ENCODE peak calls at places on chromosomes 5 and 9, in six cellular contexts. N is CD14-positive monocyte; H is HCT116; S is CD8-positive, alpha-beta T cell; J is CD4-positive, alpha-beta T cell; X is thoracic aorta. G is an unnamed sample.

GRCh38 chr5:56352808-56353590 is 119.9 kb upstream of the ANKRD55 start:
- DNase-seq in S (no peak), H (no peak), X (no peak), N (no peak), J (no peak), G (no peak)

GRCh38 chr5:96493189-96493790 is 60.2 kb upstream of the PCSK1 start:
- DNase-seq in H (no peak), S (no peak), N (no peak), X (no peak), J (no peak), G (no peak)

GRCh38 chr5:161414037-161414436 is 132.5 kb downstream of the GABRB2 start:
- DNase-seq in X (no peak), J (no peak), N (no peak), H (no peak), S (no peak), G (no peak)

GRCh38 chr5:10491673-10492026 is 50.0 kb downstream of the ROPN1L start:
- DNase-seq in J (no peak), X (no peak), N (no peak), S (no peak), H (no peak), G (no peak)

GRCh38 chr5:102090770-102091169 is 205.3 kb downstream of the SLCO4C1 start:
- DNase-seq in J (no peak), N (no peak), X (no peak), H (peak), S (no peak), G (no peak)

GRCh38 chr9:6567140-6567591 is 78.4 kb downstream of the GLDC start:
- DNase-seq in X (no peak), J (no peak), N (no peak), H (peak), S (no peak), G (no peak)

GRCh38 chr9:87276327-87276841 is 221.3 kb upstream of the DAPK1 start:
- DNase-seq in J (no peak), X (no peak), S (no peak), H (no peak), N (no peak), G (no peak)

GRCh38 chr5:100496296-100496695 is 38.9 kb upstream of the FAM174A start:
- DNase-seq in J (no peak), X (no peak), N (no peak), H (no peak), S (no peak), G (no peak)

GRCh38 chr9:120336021-120336752 is 243.8 kb downstream of the CDK5RAP2 start:
- DNase-seq in S (no peak), H (no peak), J (no peak), N (no peak), X (no peak), G (no peak)

GRCh38 chr9:136786451-136786850 is 4.7 kb upstream of the TMEM141 start:
- DNase-seq in N (no peak), S (no peak), X (no peak), H (no peak), J (no peak), G (no peak)

GRCh38 chr5:163574477-163575440 is 69.3 kb downstream of the MAT2B start:
- DNase-seq in H (no peak), J (no peak), S (no peak), X (no peak), N (no peak), G (no peak)

GRCh38 chr9:114721491-114722362 is 39.7 kb upstream of the TEX48 start:
- DNase-seq in J (no peak), S (no peak), X (no peak), H (no peak), N (no peak), G (no peak)

GRCh38 chr9:110468950-110469349 is 110.6 kb downstream of the SVEP1 start:
- DNase-seq in N (no peak), J (no peak), H (no peak), X (no peak), S (no peak), G (no peak)

GRCh38 chr5:127517480-127518318 is at the start of gene PRRC1:
- DNase-seq in N (peak), S (peak), X (peak), J (peak), H (peak), G (no peak)

GRCh38 chr9:109903515-109904138 is 123.6 kb downstream of the PALM2AKAP2 start:
- DNase-seq in H (peak), X (peak), J (peak), N (peak), S (peak), G (no peak)

GRCh38 chr5:3331819-3332218 is 263.8 kb upstream of the IRX1 start:
- DNase-seq in J (no peak), N (no peak), S (no peak), X (no peak), H (no peak), G (peak)
- TF ChIP-seq CTCF in J (no peak), N (no peak), S (no peak), X (no peak), H (no peak), G (no peak)

GRCh38 chr9:74173284-74173683 is 323.9 kb upstream of the RORB start:
- DNase-seq in S (no peak), X (no peak), N (no peak), H (no peak), J (no peak), G (no peak)
- TF ChIP-seq CTCF in S (no peak), X (no peak), N (no peak), H (no peak), J (no peak), G (no peak)

DNA sequence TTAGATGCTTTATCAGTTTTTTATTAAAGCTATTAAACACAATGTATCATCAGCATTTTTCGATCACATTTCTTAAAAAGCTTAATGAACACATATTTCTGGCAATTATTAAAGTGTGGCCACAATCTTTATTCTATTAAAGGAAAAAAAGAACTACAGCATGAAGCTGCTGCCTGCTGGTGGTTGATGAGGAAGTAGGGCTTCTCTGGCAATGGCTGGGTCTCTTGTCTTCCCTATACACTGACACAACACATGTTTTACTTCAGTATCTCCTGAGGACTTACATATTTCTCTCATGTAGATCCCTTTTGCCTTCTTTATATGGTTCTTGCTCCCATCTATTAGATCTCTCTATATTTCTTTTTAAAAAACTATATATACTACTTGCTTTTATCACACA is 590.7 kb downstream of the RAB3C start:
- DNase-seq in X (no peak), S (no peak), N (no peak), H (no peak), J (no peak), G (no peak)
- TF ChIP-seq CTCF in X (no peak), S (no peak), N (no peak), H (no peak), J (no peak), G (no peak)

DNA sequence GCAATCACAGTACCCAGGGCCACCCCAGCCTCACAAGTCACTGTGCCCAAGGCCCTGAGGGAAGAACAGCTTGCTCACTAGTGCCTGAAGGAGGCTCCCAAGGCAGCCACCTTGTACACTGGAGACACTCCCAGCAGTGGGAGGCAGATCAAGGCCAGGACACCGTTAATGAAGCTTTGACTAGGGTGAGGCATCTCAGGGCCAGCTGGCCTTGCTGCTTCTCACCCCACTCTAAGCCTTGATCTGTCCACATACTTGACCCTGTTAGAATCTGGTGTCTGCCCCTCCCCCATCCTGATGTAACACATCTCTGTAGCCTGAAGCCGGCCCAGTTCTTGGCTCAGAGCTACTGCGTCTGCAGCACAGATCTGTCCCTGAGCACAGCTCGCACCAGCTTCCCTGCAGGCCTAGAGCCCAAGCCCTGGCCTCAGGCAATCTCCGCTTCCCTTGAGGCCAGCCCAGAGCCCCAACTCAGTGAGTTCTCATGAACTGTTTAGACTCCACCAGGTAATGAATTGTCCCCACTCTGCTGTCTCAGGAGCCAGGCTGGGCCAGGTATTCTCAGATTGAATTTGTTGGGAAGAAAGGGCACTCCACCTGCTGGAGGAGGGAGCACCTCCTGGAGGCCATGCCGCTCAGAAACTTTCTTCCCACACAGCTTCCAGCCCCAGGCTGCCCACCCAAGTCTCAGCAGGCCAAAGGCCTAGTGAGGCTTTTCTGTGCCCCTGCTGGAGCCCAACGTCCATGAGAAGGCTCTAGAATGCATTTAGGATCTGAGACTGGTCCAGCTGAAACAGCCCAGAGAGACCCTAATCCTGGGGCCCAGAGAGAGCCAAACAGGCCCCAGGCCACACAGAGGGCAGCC is 13.4 kb upstream of the JADE2 start:
- DNase-seq in X (no peak), H (no peak), J (no peak), N (no peak), S (no peak), G (peak)
- TF ChIP-seq CTCF in X (no peak), H (no peak), J (no peak), N (no peak), S (no peak), G (peak)

DNA sequence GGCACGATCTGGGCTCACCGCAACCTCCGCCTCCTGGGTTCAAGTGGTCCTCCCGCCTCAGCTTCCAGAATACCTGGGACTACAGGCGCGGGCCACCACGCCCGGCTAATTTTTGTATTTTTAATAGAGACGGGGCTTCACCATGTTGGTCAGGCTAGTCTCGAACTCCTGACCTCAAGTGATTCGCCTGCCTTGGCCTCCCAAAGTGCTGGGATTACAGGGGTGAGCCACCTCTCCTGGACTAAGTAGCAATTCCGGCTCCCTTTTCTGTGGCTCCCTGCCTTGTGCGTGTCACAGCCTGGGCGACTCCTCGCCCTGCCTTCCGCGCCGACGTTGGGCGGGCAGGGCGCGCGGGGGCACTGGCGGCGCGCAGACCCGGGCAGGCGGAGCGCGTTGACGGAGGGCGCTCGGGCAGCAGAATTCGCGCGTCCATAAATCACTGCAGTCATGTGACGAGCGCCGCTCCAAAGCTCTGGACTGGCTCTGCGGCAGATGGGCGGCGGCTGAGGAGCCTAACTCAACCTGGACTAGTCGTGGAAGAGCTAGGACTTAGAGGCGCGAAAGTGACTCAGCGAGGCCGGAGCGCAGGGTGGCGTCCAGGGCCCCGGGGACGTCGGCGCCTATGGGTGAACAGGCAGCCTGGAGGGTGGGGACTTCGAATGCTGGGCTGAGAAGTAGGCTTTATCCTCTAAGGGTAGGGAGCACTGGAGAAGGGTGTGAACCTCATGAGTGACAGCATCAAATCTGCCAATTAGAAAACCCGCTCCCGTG is 1.4 kb upstream of the CIZ1 start:
- DNase-seq in H (peak), S (no peak), N (peak), X (peak), J (peak), G (no peak)
- TF ChIP-seq CTCF in H (no peak), S (peak), N (peak), X (peak), J (peak), G (no peak)

GRCh38 chr5:140560227-140560626 is 3.0 kb upstream of the SRA1 start:
- DNase-seq in N (no peak), H (no peak), S (no peak), J (no peak), X (no peak), G (no peak)
- TF ChIP-seq CTCF in N (no peak), H (no peak), S (no peak), J (no peak), X (no peak), G (no peak)

DNA sequence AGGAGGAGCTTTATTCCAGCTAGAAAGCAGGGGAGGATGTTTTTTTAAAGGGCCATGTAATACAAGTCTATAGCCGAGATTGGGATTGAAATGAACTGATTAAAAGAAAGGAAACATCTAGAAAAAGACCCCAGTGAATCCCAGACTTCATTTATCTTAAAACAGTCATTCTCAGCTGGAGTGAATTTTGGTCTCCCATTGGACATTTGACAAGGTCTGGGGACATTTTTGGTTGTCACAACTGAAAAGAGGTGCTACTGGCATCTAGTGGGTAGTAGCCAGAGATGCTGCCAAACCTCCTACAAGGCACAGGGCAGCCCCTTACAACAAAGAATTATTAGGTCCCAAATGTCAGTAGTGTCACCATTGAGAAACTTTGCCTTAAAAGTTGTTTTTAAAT is 16.3 kb upstream of the SPINK4 start:
- DNase-seq in S (no peak), J (no peak), N (no peak), X (no peak), H (no peak), G (no peak)
- TF ChIP-seq CTCF in S (no peak), J (no peak), N (no peak), X (no peak), H (peak), G (peak)

GRCh38 chr5:38722918-38723317 is 122.9 kb upstream of the OSMR start:
- DNase-seq in J (no peak), H (no peak), N (no peak), S (no peak), X (no peak), G (no peak)

GRCh38 chr5:38723423-38723822 is 122.4 kb upstream of the OSMR start:
- DNase-seq in S (no peak), N (no peak), X (no peak), H (no peak), J (no peak), G (no peak)

GRCh38 chr5:38726279-38726678 is 119.5 kb upstream of the OSMR start:
- DNase-seq in N (no peak), J (no peak), S (no peak), H (no peak), X (no peak), G (no peak)

GRCh38 chr5:38725419-38725865 is 120.4 kb upstream of the OSMR start:
- DNase-seq in N (no peak), X (no peak), J (no peak), H (no peak), S (no peak), G (no peak)

DNA sequence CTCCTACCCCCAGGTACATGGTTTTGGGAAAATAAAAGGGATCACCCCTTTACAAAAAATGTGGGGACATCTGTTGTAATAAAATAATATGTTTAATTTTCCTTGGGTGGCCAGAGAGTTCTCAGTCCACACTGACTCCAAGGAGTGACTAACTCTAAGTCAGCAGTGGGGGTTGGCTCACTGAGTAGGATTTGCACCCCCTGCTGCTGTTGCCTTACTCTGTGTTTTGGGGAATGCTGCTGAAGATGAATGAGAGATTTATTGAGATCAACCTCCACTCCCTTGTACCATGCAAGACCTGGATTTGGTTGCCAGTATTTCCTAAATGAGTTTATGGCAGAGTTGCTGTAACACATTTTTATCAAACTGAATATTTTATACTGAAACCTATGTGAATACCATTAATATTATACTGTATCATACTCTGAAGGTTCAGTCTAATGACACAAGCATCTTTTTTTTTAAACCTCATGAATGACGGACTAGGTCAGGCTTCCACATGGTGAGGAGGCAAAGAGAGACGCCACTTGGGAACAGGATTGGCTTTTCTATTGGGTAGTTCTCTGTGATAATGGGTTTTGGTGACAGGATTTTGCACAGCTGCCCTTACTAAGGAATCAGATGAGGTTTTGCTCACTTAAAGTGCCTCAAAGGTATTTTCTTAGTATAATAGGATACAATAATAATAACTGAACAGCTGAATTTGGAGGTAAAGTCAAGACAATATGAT is 121.3 kb upstream of the OSMR start:
- DNase-seq in N (no peak), X (no peak), H (no peak), J (no peak), S (no peak), G (no peak)
- TF ChIP-seq CTCF in N (no peak), X (no peak), H (no peak), J (no peak), S (no peak), G (no peak)

GRCh38 chr5:77230727-77231469 is 20.4 kb downstream of the PDE8B start:
- DNase-seq in S (no peak), H (no peak), J (no peak), N (no peak), X (no peak), G (no peak)
- TF ChIP-seq CTCF in S (peak), H (no peak), J (no peak), N (peak), X (no peak), G (peak)

DNA sequence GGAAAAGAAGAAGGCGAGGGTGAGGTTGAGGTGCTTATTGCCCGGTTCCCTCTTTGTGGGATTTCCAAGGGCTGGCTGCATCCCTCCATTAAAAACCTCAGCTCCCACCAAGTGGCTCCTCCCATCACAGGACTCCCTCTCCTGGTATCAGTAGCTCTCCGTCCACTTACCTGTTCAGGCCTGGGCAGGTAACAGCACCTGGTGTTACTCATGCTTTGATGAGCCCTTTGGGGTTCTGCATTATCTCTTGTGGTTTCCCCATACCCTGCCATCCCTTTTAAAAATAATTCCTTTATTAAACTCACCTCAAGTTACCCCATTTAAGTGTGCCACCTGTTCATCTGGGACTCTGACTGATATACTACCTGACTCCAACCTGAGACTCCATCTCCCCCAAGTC is 17.5 kb upstream of the TGFBR1 start:
- DNase-seq in J (no peak), S (no peak), X (no peak), N (no peak), H (no peak), G (no peak)
- TF ChIP-seq CTCF in J (no peak), S (no peak), X (no peak), N (no peak), H (no peak), G (no peak)